ENCODE peak calls at places on chromosome 21, in four cellular contexts. One of them, this sample, is unnamed.

GRCh38 chr21:38440746-38441145 is 57.5 kb downstream of the ERG start:
- DNase-seq in D721Med: no peak
- DNase-seq in uterus: no peak
- DNase-seq in tibial nerve: no peak
- DNase-seq in this sample: no peak

GRCh38 chr21:18384771-18385170 is 18.8 kb downstream of the TMPRSS15 start:
- DNase-seq in tibial nerve: no peak
- DNase-seq in D721Med: no peak
- DNase-seq in uterus: no peak
- DNase-seq in this sample: no peak

GRCh38 chr21:26388731-26389231 is 184.3 kb downstream of the CYYR1 start:
- DNase-seq in D721Med: no peak
- DNase-seq in tibial nerve: no peak
- DNase-seq in uterus: no peak
- DNase-seq in this sample: no peak

GRCh38 chr21:32958288-32958992 is 67.3 kb upstream of the OLIG2 start:
- DNase-seq in tibial nerve: no peak
- DNase-seq in D721Med: no peak
- DNase-seq in uterus: no peak
- DNase-seq in this sample: peak

GRCh38 chr21:35974801-35975200 is 85.5 kb downstream of the SETD4 start:
- DNase-seq in D721Med: no peak
- DNase-seq in uterus: no peak
- DNase-seq in tibial nerve: no peak
- DNase-seq in this sample: no peak

GRCh38 chr21:38623552-38623951 is 125.3 kb upstream of the ERG start:
- DNase-seq in uterus: no peak
- DNase-seq in D721Med: no peak
- DNase-seq in tibial nerve: no peak
- DNase-seq in this sample: no peak

GRCh38 chr21:15121655-15122120 is 56.9 kb upstream of the NRIP1 start:
- DNase-seq in uterus: no peak
- DNase-seq in tibial nerve: no peak
- DNase-seq in D721Med: no peak
- DNase-seq in this sample: no peak

GRCh38 chr21:38400195-38400695 is 98.0 kb downstream of the ERG start:
- DNase-seq in tibial nerve: no peak
- DNase-seq in D721Med: no peak
- DNase-seq in uterus: no peak
- DNase-seq in this sample: no peak

GRCh38 chr21:33238146-33238545 is 8.4 kb downstream of the IFNAR2 start:
- DNase-seq in uterus: no peak
- DNase-seq in D721Med: no peak
- DNase-seq in tibial nerve: no peak
- DNase-seq in this sample: no peak

GRCh38 chr21:36104306-36105300 is 30.3 kb upstream of the CBR3 start:
- DNase-seq in tibial nerve: peak
- DNase-seq in uterus: peak
- DNase-seq in D721Med: no peak
- DNase-seq in this sample: peak

GRCh38 chr21:39094847-39095525 is 88.3 kb downstream of the PSMG1 start:
- DNase-seq in D721Med: no peak
- DNase-seq in tibial nerve: no peak
- DNase-seq in uterus: no peak
- DNase-seq in this sample: no peak

GRCh38 chr21:16180613-16181012 is 450.8 kb downstream of the USP25 start:
- DNase-seq in uterus: no peak
- DNase-seq in D721Med: no peak
- DNase-seq in tibial nerve: no peak
- DNase-seq in this sample: no peak

GRCh38 chr21:26185446-26185845 is 14.9 kb upstream of the APP start:
- DNase-seq in D721Med: no peak
- DNase-seq in uterus: no peak
- DNase-seq in tibial nerve: no peak
- DNase-seq in this sample: no peak

GRCh38 chr21:46124083-46124925 is 26.4 kb downstream of the COL6A2 start:
- DNase-seq in tibial nerve: peak
- DNase-seq in uterus: peak
- DNase-seq in D721Med: peak
- DNase-seq in this sample: peak

GRCh38 chr21:31233711-31234110 is 110.3 kb downstream of the TIAM1 start:
- DNase-seq in D721Med: no peak
- DNase-seq in uterus: no peak
- DNase-seq in tibial nerve: no peak
- DNase-seq in this sample: no peak

GRCh38 chr21:15701845-15702244 is 27.9 kb upstream of the USP25 start:
- DNase-seq in tibial nerve: no peak
- DNase-seq in uterus: no peak
- DNase-seq in D721Med: no peak
- DNase-seq in this sample: no peak

GRCh38 chr21:28454978-28455600 is 537.6 kb downstream of the LTN1 start:
- DNase-seq in tibial nerve: no peak
- DNase-seq in uterus: no peak
- DNase-seq in D721Med: no peak
- DNase-seq in this sample: no peak

GRCh38 chr21:26041441-26042180 is 129.0 kb downstream of the APP start:
- DNase-seq in tibial nerve: no peak
- DNase-seq in D721Med: no peak
- DNase-seq in uterus: no peak
- DNase-seq in this sample: no peak

GRCh38 chr21:21247441-21247840 is 249.2 kb downstream of the NCAM2 start:
- DNase-seq in D721Med: no peak
- DNase-seq in uterus: no peak
- DNase-seq in tibial nerve: no peak
- DNase-seq in this sample: no peak

GRCh38 chr21:35470522-35470921 is 421.4 kb upstream of the RUNX1 start:
- DNase-seq in uterus: no peak
- DNase-seq in D721Med: no peak
- DNase-seq in tibial nerve: no peak
- DNase-seq in this sample: no peak

GRCh38 chr21:26572668-26573381 is at the start of gene CYYR1:
- DNase-seq in D721Med: no peak
- DNase-seq in tibial nerve: no peak
- DNase-seq in uterus: no peak
- DNase-seq in this sample: peak

GRCh38 chr21:31279986-31280385 is 64.1 kb downstream of the TIAM1 start:
- DNase-seq in uterus: no peak
- DNase-seq in tibial nerve: no peak
- DNase-seq in D721Med: no peak
- DNase-seq in this sample: no peak

GRCh38 chr21:14762734-14763694 is 216.9 kb upstream of the SAMSN1 start:
- DNase-seq in tibial nerve: no peak
- DNase-seq in uterus: no peak
- DNase-seq in D721Med: no peak
- DNase-seq in this sample: no peak

GRCh38 chr21:38875694-38876492 is 70.2 kb downstream of the ETS2 start:
- DNase-seq in tibial nerve: no peak
- DNase-seq in uterus: no peak
- DNase-seq in D721Med: no peak
- DNase-seq in this sample: no peak

GRCh38 chr21:17693801-17694200 is 81.1 kb upstream of the BTG3 start:
- DNase-seq in uterus: no peak
- DNase-seq in tibial nerve: no peak
- DNase-seq in D721Med: no peak
- DNase-seq in this sample: no peak

GRCh38 chr21:46317710-46318463 is 5.8 kb downstream of the C21orf58 start:
- DNase-seq in D721Med: no peak
- DNase-seq in tibial nerve: no peak
- DNase-seq in uterus: no peak
- DNase-seq in this sample: no peak

GRCh38 chr21:14968029-14968428 is 96.8 kb downstream of the NRIP1 start:
- DNase-seq in uterus: no peak
- DNase-seq in D721Med: no peak
- DNase-seq in tibial nerve: no peak
- DNase-seq in this sample: no peak

GRCh38 chr21:15514073-15514946 is 215.5 kb upstream of the USP25 start:
- DNase-seq in tibial nerve: no peak
- DNase-seq in uterus: no peak
- DNase-seq in D721Med: no peak
- DNase-seq in this sample: no peak

GRCh38 chr21:16324630-16325029 is 594.8 kb downstream of the USP25 start:
- DNase-seq in D721Med: no peak
- DNase-seq in uterus: no peak
- DNase-seq in tibial nerve: no peak
- DNase-seq in this sample: no peak

GRCh38 chr21:39915881-39916280 is 48.6 kb downstream of the PCP4 start:
- DNase-seq in tibial nerve: no peak
- DNase-seq in D721Med: no peak
- DNase-seq in uterus: no peak
- DNase-seq in this sample: no peak

GRCh38 chr21:34362136-34362444 is 1.7 kb upstream of the KCNE2 start:
- DNase-seq in tibial nerve: no peak
- DNase-seq in uterus: no peak
- DNase-seq in D721Med: no peak
- DNase-seq in this sample: no peak
- TF ChIP-seq CTCF in tibial nerve: no peak
- TF ChIP-seq CTCF in uterus: no peak
- TF ChIP-seq CTCF in D721Med: no peak
- TF ChIP-seq CTCF in this sample: peak

GRCh38 chr21:24895885-24896734 is 711.2 kb downstream of the MRPL39 start:
- DNase-seq in D721Med: no peak
- DNase-seq in uterus: no peak
- DNase-seq in tibial nerve: no peak
- DNase-seq in this sample: peak
- TF ChIP-seq CTCF in D721Med: peak
- TF ChIP-seq CTCF in uterus: no peak
- TF ChIP-seq CTCF in tibial nerve: peak
- TF ChIP-seq CTCF in this sample: no peak

DNA sequence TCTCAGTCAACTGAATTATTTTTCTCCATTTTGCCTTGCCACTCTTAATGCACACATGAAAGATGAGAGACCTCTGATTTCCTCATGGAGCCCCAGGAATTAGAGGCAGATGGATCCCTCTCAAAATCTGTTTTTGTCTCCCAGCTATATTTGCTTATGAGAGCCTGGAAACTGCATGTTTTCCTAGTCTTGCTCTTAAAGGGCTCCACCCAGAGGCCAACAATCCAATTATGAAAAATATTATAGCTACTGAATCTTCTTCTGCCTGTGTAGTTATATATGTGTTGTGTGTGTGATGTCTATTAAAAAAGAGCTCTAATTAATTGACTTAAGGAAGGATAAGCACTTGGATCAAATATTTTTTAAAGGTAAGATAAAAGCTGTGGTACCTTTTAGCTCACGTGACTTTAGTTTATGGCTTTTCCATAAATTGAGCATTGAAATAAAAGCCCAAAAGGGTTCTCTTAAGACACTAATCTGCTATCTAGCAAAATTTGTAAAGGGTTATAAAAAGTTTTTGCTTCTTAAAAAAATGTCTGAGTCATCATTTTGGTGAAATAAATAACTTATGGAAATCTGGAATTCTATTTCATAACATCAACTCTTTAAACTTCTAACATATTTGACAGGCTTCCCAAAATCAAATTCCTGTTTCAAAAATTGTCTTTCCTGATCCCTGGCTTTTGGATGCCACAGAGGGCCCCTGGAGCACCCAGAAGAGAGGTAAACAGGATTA is 31.2 kb upstream of the TSPEAR start:
- DNase-seq in uterus: no peak
- DNase-seq in tibial nerve: no peak
- DNase-seq in D721Med: no peak
- DNase-seq in this sample: no peak
- TF ChIP-seq CTCF in uterus: peak
- TF ChIP-seq CTCF in tibial nerve: peak
- TF ChIP-seq CTCF in D721Med: peak
- TF ChIP-seq CTCF in this sample: no peak

GRCh38 chr21:37172646-37173045 is 94.5 kb downstream of the VPS26C start:
- DNase-seq in uterus: no peak
- DNase-seq in tibial nerve: no peak
- DNase-seq in D721Med: no peak
- DNase-seq in this sample: no peak

GRCh38 chr21:37168666-37169065 is 95.6 kb downstream of the TTC3 start:
- DNase-seq in tibial nerve: no peak
- DNase-seq in D721Med: no peak
- DNase-seq in uterus: no peak
- DNase-seq in this sample: no peak

GRCh38 chr21:37165606-37166005 is 92.6 kb downstream of the TTC3 start:
- DNase-seq in D721Med: no peak
- DNase-seq in uterus: no peak
- DNase-seq in tibial nerve: no peak
- DNase-seq in this sample: no peak

GRCh38 chr21:37164742-37165141 is 91.7 kb downstream of the TTC3 start:
- DNase-seq in uterus: no peak
- DNase-seq in tibial nerve: no peak
- DNase-seq in D721Med: no peak
- DNase-seq in this sample: no peak

DNA sequence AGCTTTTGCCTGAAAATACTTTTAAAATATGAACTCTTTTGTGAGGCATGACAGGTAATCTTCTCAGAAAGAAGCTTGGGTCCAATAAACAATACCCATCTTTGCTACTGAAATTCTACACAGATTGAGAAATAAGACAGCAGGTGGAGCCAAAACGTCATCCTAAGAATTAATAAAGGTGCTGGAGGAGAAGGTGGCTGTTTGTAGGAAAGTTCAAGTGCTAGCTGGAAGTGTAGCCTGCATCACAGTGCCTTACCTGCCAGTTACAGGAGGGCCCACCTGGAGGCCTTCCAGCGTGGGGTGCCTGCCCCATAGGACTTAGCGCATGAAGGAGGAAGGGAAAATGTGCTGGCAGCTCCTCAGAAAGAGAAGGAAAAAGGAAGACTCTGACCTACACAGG is 93.7 kb downstream of the TTC3 start:
- DNase-seq in tibial nerve: no peak
- DNase-seq in D721Med: no peak
- DNase-seq in uterus: no peak
- DNase-seq in this sample: no peak
- TF ChIP-seq CTCF in tibial nerve: no peak
- TF ChIP-seq CTCF in D721Med: peak
- TF ChIP-seq CTCF in uterus: no peak
- TF ChIP-seq CTCF in this sample: no peak

GRCh38 chr21:41974752-41975053 is 20.9 kb upstream of the C2CD2 start:
- DNase-seq in uterus: no peak
- DNase-seq in tibial nerve: no peak
- DNase-seq in D721Med: no peak
- DNase-seq in this sample: no peak

GRCh38 chr21:41972511-41973205 is 18.8 kb upstream of the C2CD2 start:
- DNase-seq in uterus: peak
- DNase-seq in D721Med: no peak
- DNase-seq in tibial nerve: no peak
- DNase-seq in this sample: no peak

GRCh38 chr21:41975391-41976272 is 21.8 kb upstream of the C2CD2 start:
- DNase-seq in D721Med: no peak
- DNase-seq in uterus: no peak
- DNase-seq in tibial nerve: no peak
- DNase-seq in this sample: no peak

GRCh38 chr21:41973427-41973831 is 19.6 kb upstream of the C2CD2 start:
- DNase-seq in uterus: no peak
- DNase-seq in tibial nerve: no peak
- DNase-seq in D721Med: no peak
- DNase-seq in this sample: no peak

GRCh38 chr21:41973861-41974751 is 20.3 kb upstream of the C2CD2 start:
- DNase-seq in uterus: peak
- DNase-seq in tibial nerve: no peak
- DNase-seq in D721Med: no peak
- DNase-seq in this sample: no peak
- TF ChIP-seq CTCF in uterus: no peak
- TF ChIP-seq CTCF in tibial nerve: no peak
- TF ChIP-seq CTCF in D721Med: no peak
- TF ChIP-seq CTCF in this sample: peak

This sample was measured in endothelial cell.